ENCODE peak calls at places on chromosome 3, in four cellular contexts. D, Y, B and O are unnamed samples.

GRCh38 chr3:2001306-2002108 is 97.2 kb upstream of the CNTN4 start:
- DNase-seq in D (no peak), B (no peak), Y (no peak), O (no peak)

GRCh38 chr3:16508591-16508995 is 4.9 kb downstream of the RFTN1 start:
- DNase-seq in B (no peak), Y (no peak), D (no peak), O (no peak)

GRCh38 chr3:71160800-71161546 is 422.6 kb downstream of the FOXP1 start:
- DNase-seq in B (no peak), Y (no peak), D (no peak), O (no peak)

GRCh38 chr3:138511990-138512389 is 77.6 kb downstream of the ESYT3 start:
- DNase-seq in D (no peak), B (no peak), Y (no peak), O (no peak)

GRCh38 chr3:111846717-111847116 is 12.3 kb upstream of the PHLDB2 start:
- DNase-seq in D (no peak), B (no peak), Y (no peak), O (no peak)

GRCh38 chr3:33063651-33064051 is 33.3 kb downstream of the GLB1 start:
- DNase-seq in B (peak), Y (no peak), D (no peak), O (no peak)

GRCh38 chr3:36993326-36994283 is at the start of gene MLH1:
- DNase-seq in B (peak), Y (peak), D (peak), O (no peak)

GRCh38 chr3:37197810-37198371 is 23.5 kb upstream of the LRRFIP2 start:
- DNase-seq in D (no peak), Y (no peak), B (no peak), O (no peak)

GRCh38 chr3:9185701-9186100 is 63.7 kb downstream of the SRGAP3 start:
- DNase-seq in B (no peak), D (no peak), Y (no peak), O (no peak)

GRCh38 chr3:59235221-59236012 is 185.6 kb upstream of the CFAP20DC start:
- DNase-seq in D (no peak), B (peak), Y (no peak), O (no peak)

GRCh38 chr3:180250172-180250571 is 213.4 kb upstream of the PEX5L start:
- DNase-seq in B (no peak), Y (no peak), D (no peak), O (no peak)

GRCh38 chr3:156626104-156626503 is 48.3 kb upstream of the TIPARP start:
- DNase-seq in Y (no peak), B (no peak), D (no peak), O (no peak)

GRCh38 chr3:13853256-13853977 is 26.5 kb downstream of the WNT7A start:
- DNase-seq in Y (no peak), B (no peak), D (no peak), O (no peak)

GRCh38 chr3:107431048-107431297 is 53.7 kb downstream of the CCDC54 start:
- DNase-seq in B (no peak), D (no peak), Y (no peak), O (no peak)

GRCh38 chr3:67094167-67094566 is 96.1 kb downstream of the KBTBD8 start:
- DNase-seq in Y (no peak), D (no peak), B (no peak), O (no peak)

GRCh38 chr3:192409838-192410683 is 317.3 kb downstream of the FGF12 start:
- DNase-seq in B (no peak), Y (no peak), D (no peak), O (peak)

GRCh38 chr3:168608926-168609325 is 513.2 kb upstream of the GOLIM4 start:
- DNase-seq in B (no peak), Y (no peak), D (no peak), O (no peak)

DNA sequence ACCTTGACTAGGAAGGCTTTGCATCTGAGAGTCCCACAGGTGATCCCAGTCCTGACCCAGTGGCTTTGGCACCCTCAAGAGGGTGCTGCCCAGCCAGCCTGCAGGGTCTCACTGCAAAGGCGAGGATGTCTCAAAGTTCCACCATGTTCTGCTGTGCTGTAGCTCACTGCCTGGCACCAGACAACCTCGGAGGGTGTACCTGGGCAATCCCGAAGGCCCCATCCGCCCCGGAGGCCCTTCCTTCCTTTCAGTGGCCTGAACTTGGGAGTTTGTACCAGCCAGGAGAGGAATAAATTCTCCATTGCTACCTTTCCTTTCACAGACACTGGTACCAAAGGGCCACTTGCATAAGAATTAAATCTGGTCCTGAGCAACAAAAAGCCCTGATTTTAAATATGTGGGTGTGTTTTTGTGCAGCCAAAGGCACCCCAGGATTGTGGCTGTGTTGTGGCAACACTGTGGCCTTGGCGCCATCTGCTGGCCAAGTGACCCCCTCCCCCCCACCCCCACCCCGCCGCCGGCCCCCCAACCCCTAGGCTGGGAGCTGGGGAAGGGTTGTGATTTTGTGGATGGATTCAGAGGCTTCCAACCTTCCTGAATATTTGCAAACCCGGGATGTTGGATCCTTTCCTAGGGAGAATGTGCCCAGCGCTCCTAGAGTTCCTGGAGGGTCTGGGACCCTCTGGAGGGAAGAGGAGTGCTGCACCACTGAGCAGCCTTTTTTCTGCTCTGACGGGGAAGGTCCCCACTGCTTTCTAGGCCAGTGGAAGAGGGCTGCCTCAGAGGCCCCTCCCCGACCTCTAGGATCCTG is 9.7 kb upstream of the PTPN23 start:
- DNase-seq in B (no peak), D (peak), Y (no peak), O (peak)
- TF ChIP-seq BHLHE40 in B (no peak), D (no peak), Y (no peak), O (no peak)

GRCh38 chr3:19029837-19030835 is 118.2 kb upstream of the KCNH8 start:
- DNase-seq in Y (no peak), D (no peak), B (no peak), O (no peak)
- TF ChIP-seq TARDBP in Y (no peak), D (no peak), B (no peak), O (no peak)

GRCh38 chr3:131218196-131218595 is 163.4 kb upstream of the NUDT16 start:
- DNase-seq in D (no peak), Y (no peak), B (no peak), O (no peak)

GRCh38 chr3:131216340-131216739 is 165.2 kb upstream of the NUDT16 start:
- DNase-seq in Y (no peak), B (no peak), D (no peak), O (no peak)

GRCh38 chr3:131221731-131222130 is 159.8 kb upstream of the NUDT16 start:
- DNase-seq in Y (no peak), D (no peak), B (no peak), O (no peak)

GRCh38 chr3:131217296-131217741 is 164.3 kb upstream of the NUDT16 start:
- DNase-seq in Y (no peak), B (no peak), D (no peak), O (peak)

DNA sequence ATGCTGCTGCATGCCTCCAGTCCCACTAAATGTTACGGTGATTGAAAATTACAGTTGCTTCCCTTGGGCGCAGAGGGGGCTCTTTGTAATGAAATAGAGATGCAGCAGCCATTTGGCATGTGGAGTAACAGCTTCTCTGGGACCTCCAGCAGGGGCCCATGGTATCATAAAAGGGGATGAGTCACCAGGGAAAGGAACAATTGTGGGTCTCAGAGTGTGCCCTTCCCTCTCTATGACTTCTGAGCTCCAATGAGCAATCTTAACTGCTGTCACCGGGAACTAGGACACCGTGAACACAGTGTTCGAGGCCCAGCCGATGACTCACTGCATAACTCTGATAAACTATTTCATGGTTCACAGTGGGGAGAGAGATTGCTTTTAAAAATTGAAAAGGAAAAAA is 164.8 kb upstream of the NUDT16 start:
- DNase-seq in B (no peak), D (peak), Y (peak), O (peak)
- TF ChIP-seq BHLHE40 in B (no peak), D (no peak), Y (no peak), O (no peak)

GRCh38 chr3:50427255-50427654 is 67.9 kb upstream of the TMEM115 start:
- DNase-seq in B (no peak), Y (no peak), D (no peak), O (no peak)
- TF ChIP-seq TARDBP in B (no peak), Y (no peak), D (no peak), O (no peak)

GRCh38 chr3:81490541-81491288 is 270.7 kb downstream of the GBE1 start:
- DNase-seq in B (peak), Y (peak), D (peak), O (peak)
- TF ChIP-seq BHLHE40 in B (no peak), Y (no peak), D (no peak), O (no peak)

DNA sequence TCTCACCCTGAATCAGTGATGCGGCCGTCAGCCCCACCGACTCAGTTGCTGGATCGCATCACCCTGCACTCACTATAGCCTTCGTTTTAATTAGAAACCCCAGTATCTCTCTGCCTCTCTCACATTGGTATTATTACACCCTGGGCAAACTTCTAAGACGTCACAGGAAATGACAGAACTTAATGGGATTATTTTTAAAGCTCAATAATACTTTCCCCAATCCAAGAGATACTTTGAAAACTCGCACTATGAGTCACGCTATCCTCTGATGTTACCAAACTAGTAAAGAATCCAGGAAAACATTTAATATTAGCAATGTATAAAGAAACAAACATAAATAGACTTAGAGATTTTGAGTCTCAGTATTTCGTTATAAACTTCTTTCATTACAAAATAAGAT is 36.6 kb downstream of the RUBCN start:
- DNase-seq in D (no peak), B (no peak), Y (no peak), O (no peak)
- TF ChIP-seq TARDBP in D (no peak), B (no peak), Y (no peak), O (no peak)

GRCh38 chr3:64686446-64686908 is 1.3 kb downstream of the ADAMTS9 start:
- DNase-seq in B (no peak), Y (peak), D (no peak), O (peak)
- TF ChIP-seq BHLHE40 in B (no peak), Y (no peak), D (no peak), O (no peak)

GRCh38 chr3:159620873-159621272 is 367.8 kb upstream of the IL12A start:
- DNase-seq in Y (no peak), D (no peak), B (no peak), O (no peak)
- TF ChIP-seq TARDBP in Y (no peak), D (no peak), B (no peak), O (no peak)

GRCh38 chr3:182794806-182795369 is 1.6 kb downstream of the ATP11B start:
- DNase-seq in Y (no peak), B (no peak), D (no peak), O (no peak)

GRCh38 chr3:182795383-182795782 is 2.1 kb downstream of the ATP11B start:
- DNase-seq in B (no peak), D (peak), Y (no peak), O (peak)

GRCh38 chr3:182793663-182794454 is 555 bp downstream of the ATP11B start:
- DNase-seq in B (no peak), Y (peak), D (peak), O (peak)

GRCh38 chr3:182792901-182793662 is at the start of gene ATP11B:
- DNase-seq in B (no peak), Y (peak), D (peak), O (peak)

DNA sequence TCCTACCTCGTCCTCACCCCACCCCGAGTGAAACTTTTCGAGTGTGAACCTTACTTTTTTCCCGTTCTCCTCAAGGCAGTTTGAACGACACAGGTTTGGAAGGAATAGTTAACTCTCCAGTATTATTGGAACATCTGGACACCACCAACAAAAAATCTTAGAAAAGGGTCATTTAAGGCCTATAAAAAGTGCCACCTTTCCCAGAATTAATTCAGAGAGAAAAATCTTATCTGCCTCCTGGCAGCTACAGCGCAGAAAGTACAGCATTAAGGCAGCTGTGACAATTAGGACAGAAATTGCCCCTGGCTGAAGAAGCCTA is 1.1 kb downstream of the ATP11B start:
- DNase-seq in Y (no peak), B (no peak), D (no peak), O (no peak)
- TF ChIP-seq BHLHE40 in Y (no peak), B (no peak), D (no peak), O (no peak)

GRCh38 chr3:54733615-54734014 is 194.2 kb downstream of the LRTM1 start:
- DNase-seq in Y (no peak), B (no peak), D (no peak), O (no peak)

GRCh38 chr3:54731697-54732445 is 196.0 kb downstream of the LRTM1 start:
- DNase-seq in Y (no peak), D (no peak), B (no peak), O (no peak)

DNA sequence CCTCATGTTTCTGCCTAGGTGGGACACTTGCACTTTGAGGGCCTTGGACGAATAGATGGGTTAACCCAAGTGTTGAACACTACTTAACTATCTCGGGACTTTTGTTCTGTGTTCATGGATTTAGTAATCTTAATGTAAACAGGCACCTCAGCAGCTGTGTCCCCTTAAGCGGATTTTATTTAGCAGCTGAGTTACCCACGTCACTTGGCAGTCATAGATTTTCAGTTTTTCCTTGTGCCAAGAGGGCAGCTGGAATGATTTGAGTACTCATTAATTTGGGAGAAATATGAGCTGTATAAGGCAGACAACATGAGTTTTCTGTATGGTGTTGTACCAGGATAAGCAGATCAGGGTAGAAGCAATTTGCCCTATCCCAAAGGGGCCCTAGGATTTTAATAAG is 194.8 kb downstream of the LRTM1 start:
- DNase-seq in D (no peak), B (no peak), Y (no peak), O (no peak)
- TF ChIP-seq TARDBP in D (no peak), B (no peak), Y (no peak), O (no peak)